ENCODE peak calls at places on chromosome X, in nine cellular contexts. One of them, this sample, is unnamed.

GRCh38 chrX:16239211-16239610 is 71.9 kb downstream of the MAGEB17 start:
- DNase-seq in iPS DF 19.7: no peak
- DNase-seq in NCI-H1092 treated with DMSO at 0.1 percent for 48 hours: no peak
- DNase-seq in lower leg skin: no peak
- DNase-seq in EH: peak; percentile 82
- DNase-seq in LoVo: peak; percentile 20
- DNase-seq in mucosa of descending colon: no peak
- DNase-seq in GM04504: peak; percentile 47
- DNase-seq in C1 segment of cervical spinal cord: no peak
- DNase-seq in this sample: no peak

GRCh38 chrX:48648299-48648698 is 35.3 kb upstream of the WAS start:
- DNase-seq in iPS DF 19.7: peak; percentile 42
- DNase-seq in NCI-H1092 treated with DMSO at 0.1 percent for 48 hours: peak; percentile 35
- DNase-seq in lower leg skin: peak; percentile 81
- DNase-seq in EH: peak; percentile 65
- DNase-seq in LoVo: no peak
- DNase-seq in mucosa of descending colon: no peak
- DNase-seq in GM04504: peak; percentile 28
- DNase-seq in C1 segment of cervical spinal cord: no peak
- DNase-seq in this sample: no peak

GRCh38 chrX:118521435-118521834 is 25.8 kb downstream of the DOCK11 start:
- DNase-seq in iPS DF 19.7: no peak
- DNase-seq in NCI-H1092 treated with DMSO at 0.1 percent for 48 hours: no peak
- DNase-seq in lower leg skin: no peak
- DNase-seq in EH: peak; percentile 79
- DNase-seq in LoVo: no peak
- DNase-seq in mucosa of descending colon: no peak
- DNase-seq in GM04504: no peak
- DNase-seq in C1 segment of cervical spinal cord: no peak
- DNase-seq in this sample: no peak

GRCh38 chrX:105618393-105619101 is 203.8 kb upstream of the NRK start:
- DNase-seq in iPS DF 19.7: no peak
- DNase-seq in NCI-H1092 treated with DMSO at 0.1 percent for 48 hours: no peak
- DNase-seq in lower leg skin: no peak
- DNase-seq in EH: no peak
- DNase-seq in LoVo: no peak
- DNase-seq in mucosa of descending colon: no peak
- DNase-seq in GM04504: no peak
- DNase-seq in C1 segment of cervical spinal cord: no peak
- DNase-seq in this sample: no peak

GRCh38 chrX:45868425-45868824 is 667.7 kb upstream of the DIPK2B start:
- DNase-seq in iPS DF 19.7: no peak
- DNase-seq in NCI-H1092 treated with DMSO at 0.1 percent for 48 hours: no peak
- DNase-seq in lower leg skin: no peak
- DNase-seq in EH: no peak
- DNase-seq in LoVo: no peak
- DNase-seq in mucosa of descending colon: no peak
- DNase-seq in GM04504: no peak
- DNase-seq in C1 segment of cervical spinal cord: no peak
- DNase-seq in this sample: no peak

GRCh38 chrX:2901367-2902036 is 27.6 kb downstream of the ARSD start:
- DNase-seq in iPS DF 19.7: no peak
- DNase-seq in NCI-H1092 treated with DMSO at 0.1 percent for 48 hours: no peak
- DNase-seq in lower leg skin: no peak
- DNase-seq in EH: no peak
- DNase-seq in LoVo: no peak
- DNase-seq in mucosa of descending colon: no peak
- DNase-seq in GM04504: no peak
- DNase-seq in C1 segment of cervical spinal cord: no peak
- DNase-seq in this sample: no peak

GRCh38 chrX:2577844-2578444 is 77.2 kb upstream of the DHRSX start:
- DNase-seq in iPS DF 19.7: no peak
- DNase-seq in NCI-H1092 treated with DMSO at 0.1 percent for 48 hours: no peak
- DNase-seq in lower leg skin: peak; percentile 36
- DNase-seq in EH: peak; percentile 58
- DNase-seq in LoVo: no peak
- DNase-seq in mucosa of descending colon: no peak
- DNase-seq in GM04504: no peak
- DNase-seq in C1 segment of cervical spinal cord: no peak
- DNase-seq in this sample: no peak

GRCh38 chrX:133859860-133860259 is 125.5 kb downstream of the GPC3 start:
- DNase-seq in iPS DF 19.7: no peak
- DNase-seq in NCI-H1092 treated with DMSO at 0.1 percent for 48 hours: peak; percentile 56
- DNase-seq in lower leg skin: no peak
- DNase-seq in EH: peak; percentile 36
- DNase-seq in LoVo: no peak
- DNase-seq in mucosa of descending colon: no peak
- DNase-seq in GM04504: no peak
- DNase-seq in C1 segment of cervical spinal cord: no peak
- DNase-seq in this sample: no peak

GRCh38 chrX:118548831-118549230 is 53.2 kb downstream of the DOCK11 start:
- DNase-seq in iPS DF 19.7: no peak
- DNase-seq in NCI-H1092 treated with DMSO at 0.1 percent for 48 hours: no peak
- DNase-seq in lower leg skin: no peak
- DNase-seq in EH: no peak
- DNase-seq in LoVo: no peak
- DNase-seq in mucosa of descending colon: no peak
- DNase-seq in GM04504: no peak
- DNase-seq in C1 segment of cervical spinal cord: no peak
- DNase-seq in this sample: no peak

GRCh38 chrX:136304493-136304892 is 3.7 kb downstream of the ADGRG4 start:
- DNase-seq in iPS DF 19.7: no peak
- DNase-seq in NCI-H1092 treated with DMSO at 0.1 percent for 48 hours: no peak
- DNase-seq in lower leg skin: no peak
- DNase-seq in EH: no peak
- DNase-seq in LoVo: no peak
- DNase-seq in mucosa of descending colon: no peak
- DNase-seq in GM04504: no peak
- DNase-seq in C1 segment of cervical spinal cord: no peak
- DNase-seq in this sample: no peak

GRCh38 chrX:18377802-18378201 is 23.3 kb upstream of the SCML2 start:
- DNase-seq in iPS DF 19.7: no peak
- DNase-seq in NCI-H1092 treated with DMSO at 0.1 percent for 48 hours: peak; percentile 35
- DNase-seq in lower leg skin: no peak
- DNase-seq in EH: peak; percentile 28
- DNase-seq in LoVo: no peak
- DNase-seq in mucosa of descending colon: no peak
- DNase-seq in GM04504: no peak
- DNase-seq in C1 segment of cervical spinal cord: no peak
- DNase-seq in this sample: no peak

GRCh38 chrX:24553016-24553415 is 87.9 kb downstream of the PDK3 start:
- DNase-seq in iPS DF 19.7: no peak
- DNase-seq in NCI-H1092 treated with DMSO at 0.1 percent for 48 hours: no peak
- DNase-seq in lower leg skin: no peak
- DNase-seq in EH: no peak
- DNase-seq in LoVo: no peak
- DNase-seq in mucosa of descending colon: no peak
- DNase-seq in GM04504: no peak
- DNase-seq in C1 segment of cervical spinal cord: no peak
- DNase-seq in this sample: no peak

GRCh38 chrX:25015486-25016360 is at the start of gene ARX:
- DNase-seq in iPS DF 19.7: peak; percentile 54
- DNase-seq in NCI-H1092 treated with DMSO at 0.1 percent for 48 hours: peak; percentile 45
- DNase-seq in lower leg skin: no peak
- DNase-seq in EH: peak; percentile 46
- DNase-seq in LoVo: no peak
- DNase-seq in mucosa of descending colon: no peak
- DNase-seq in GM04504: no peak
- DNase-seq in C1 segment of cervical spinal cord: peak; percentile 8
- DNase-seq in this sample: no peak

GRCh38 chrX:124736553-124737240 is 390.3 kb downstream of the SH2D1A start:
- DNase-seq in iPS DF 19.7: peak; percentile 57
- DNase-seq in NCI-H1092 treated with DMSO at 0.1 percent for 48 hours: no peak
- DNase-seq in lower leg skin: no peak
- DNase-seq in EH: no peak
- DNase-seq in LoVo: no peak
- DNase-seq in mucosa of descending colon: peak; percentile 53
- DNase-seq in GM04504: no peak
- DNase-seq in C1 segment of cervical spinal cord: no peak
- DNase-seq in this sample: peak; percentile 7

GRCh38 chrX:112769034-112769433 is 71.6 kb downstream of the AMOT start:
- DNase-seq in iPS DF 19.7: no peak
- DNase-seq in NCI-H1092 treated with DMSO at 0.1 percent for 48 hours: no peak
- DNase-seq in lower leg skin: no peak
- DNase-seq in EH: no peak
- DNase-seq in LoVo: no peak
- DNase-seq in mucosa of descending colon: no peak
- DNase-seq in GM04504: peak; percentile 60
- DNase-seq in C1 segment of cervical spinal cord: no peak
- DNase-seq in this sample: no peak

GRCh38 chrX:19824603-19825002 is 62.8 kb downstream of the SH3KBP1 start:
- DNase-seq in iPS DF 19.7: no peak
- DNase-seq in NCI-H1092 treated with DMSO at 0.1 percent for 48 hours: no peak
- DNase-seq in lower leg skin: no peak
- DNase-seq in EH: peak; percentile 44
- DNase-seq in LoVo: no peak
- DNase-seq in mucosa of descending colon: no peak
- DNase-seq in GM04504: peak; percentile 7
- DNase-seq in C1 segment of cervical spinal cord: no peak
- DNase-seq in this sample: peak; percentile 20

GRCh38 chrX:86002076-86002896 is 45.1 kb downstream of the CHM start:
- DNase-seq in iPS DF 19.7: no peak
- DNase-seq in NCI-H1092 treated with DMSO at 0.1 percent for 48 hours: no peak
- DNase-seq in lower leg skin: no peak
- DNase-seq in EH: peak; percentile 43
- DNase-seq in LoVo: peak; percentile 58
- DNase-seq in mucosa of descending colon: peak; percentile 66
- DNase-seq in GM04504: no peak
- DNase-seq in C1 segment of cervical spinal cord: no peak
- DNase-seq in this sample: no peak

GRCh38 chrX:39427492-39428289 is 626.4 kb downstream of the MID1IP1 start:
- DNase-seq in iPS DF 19.7: no peak
- DNase-seq in NCI-H1092 treated with DMSO at 0.1 percent for 48 hours: no peak
- DNase-seq in lower leg skin: no peak
- DNase-seq in EH: peak; percentile 0
- DNase-seq in LoVo: no peak
- DNase-seq in mucosa of descending colon: no peak
- DNase-seq in GM04504: no peak
- DNase-seq in C1 segment of cervical spinal cord: no peak
- DNase-seq in this sample: no peak

GRCh38 chrX:6228720-6229119 is at the start of gene NLGN4X:
- DNase-seq in iPS DF 19.7: peak; percentile 68
- DNase-seq in NCI-H1092 treated with DMSO at 0.1 percent for 48 hours: peak; percentile 86
- DNase-seq in lower leg skin: no peak
- DNase-seq in EH: no peak
- DNase-seq in LoVo: no peak
- DNase-seq in mucosa of descending colon: no peak
- DNase-seq in GM04504: no peak
- DNase-seq in C1 segment of cervical spinal cord: peak; percentile 68
- DNase-seq in this sample: no peak

GRCh38 chrX:96432647-96433046 is 252.0 kb upstream of the DIAPH2 start:
- DNase-seq in iPS DF 19.7: no peak
- DNase-seq in NCI-H1092 treated with DMSO at 0.1 percent for 48 hours: no peak
- DNase-seq in lower leg skin: no peak
- DNase-seq in EH: peak; percentile 66
- DNase-seq in LoVo: no peak
- DNase-seq in mucosa of descending colon: no peak
- DNase-seq in GM04504: no peak
- DNase-seq in C1 segment of cervical spinal cord: no peak
- DNase-seq in this sample: no peak

GRCh38 chrX:15465347-15465746 is 27.8 kb downstream of the PIR start:
- DNase-seq in iPS DF 19.7: no peak
- DNase-seq in NCI-H1092 treated with DMSO at 0.1 percent for 48 hours: no peak
- DNase-seq in lower leg skin: no peak
- DNase-seq in EH: peak; percentile 21
- DNase-seq in LoVo: no peak
- DNase-seq in mucosa of descending colon: no peak
- DNase-seq in GM04504: peak; percentile 29
- DNase-seq in C1 segment of cervical spinal cord: no peak
- DNase-seq in this sample: no peak

GRCh38 chrX:154466907-154467306 is 8.8 kb downstream of the PLXNA3 start:
- DNase-seq in iPS DF 19.7: no peak
- DNase-seq in NCI-H1092 treated with DMSO at 0.1 percent for 48 hours: no peak
- DNase-seq in lower leg skin: no peak
- DNase-seq in EH: no peak
- DNase-seq in LoVo: no peak
- DNase-seq in mucosa of descending colon: no peak
- DNase-seq in GM04504: no peak
- DNase-seq in C1 segment of cervical spinal cord: no peak
- DNase-seq in this sample: no peak

GRCh38 chrX:13827693-13828092 is 10.8 kb upstream of the GPM6B start:
- DNase-seq in iPS DF 19.7: no peak
- DNase-seq in NCI-H1092 treated with DMSO at 0.1 percent for 48 hours: no peak
- DNase-seq in lower leg skin: no peak
- DNase-seq in EH: no peak
- DNase-seq in LoVo: no peak
- DNase-seq in mucosa of descending colon: no peak
- DNase-seq in GM04504: no peak
- DNase-seq in C1 segment of cervical spinal cord: no peak
- DNase-seq in this sample: no peak

GRCh38 chrX:153766098-153766817 is 2.2 kb downstream of the PLXNB3 start:
- DNase-seq in iPS DF 19.7: no peak
- DNase-seq in NCI-H1092 treated with DMSO at 0.1 percent for 48 hours: peak; percentile 67
- DNase-seq in lower leg skin: no peak
- DNase-seq in EH: peak; percentile 82
- DNase-seq in LoVo: no peak
- DNase-seq in mucosa of descending colon: peak; percentile 43
- DNase-seq in GM04504: peak; percentile 35
- DNase-seq in C1 segment of cervical spinal cord: peak; percentile 54
- DNase-seq in this sample: peak; percentile 32

GRCh38 chrX:71671043-71671829 is 3.9 kb downstream of the LOC101059915 start:
- DNase-seq in iPS DF 19.7: no peak
- DNase-seq in NCI-H1092 treated with DMSO at 0.1 percent for 48 hours: no peak
- DNase-seq in lower leg skin: no peak
- DNase-seq in EH: no peak
- DNase-seq in LoVo: no peak
- DNase-seq in mucosa of descending colon: no peak
- DNase-seq in GM04504: no peak
- DNase-seq in C1 segment of cervical spinal cord: no peak
- DNase-seq in this sample: peak; percentile 25

GRCh38 chrX:153725039-153725831 is 579 bp downstream of the ABCD1 start:
- DNase-seq in iPS DF 19.7: no peak
- DNase-seq in NCI-H1092 treated with DMSO at 0.1 percent for 48 hours: no peak
- DNase-seq in lower leg skin: no peak
- DNase-seq in EH: no peak
- DNase-seq in LoVo: no peak
- DNase-seq in mucosa of descending colon: no peak
- DNase-seq in GM04504: no peak
- DNase-seq in C1 segment of cervical spinal cord: no peak
- DNase-seq in this sample: no peak

GRCh38 chrX:85111347-85111746 is 107.7 kb downstream of the APOOL start:
- DNase-seq in iPS DF 19.7: no peak
- DNase-seq in NCI-H1092 treated with DMSO at 0.1 percent for 48 hours: peak; percentile 10
- DNase-seq in lower leg skin: no peak
- DNase-seq in EH: peak; percentile 4
- DNase-seq in LoVo: peak; percentile 5
- DNase-seq in mucosa of descending colon: no peak
- DNase-seq in GM04504: no peak
- DNase-seq in C1 segment of cervical spinal cord: no peak
- DNase-seq in this sample: no peak

GRCh38 chrX:57135287-57135686 is 1.9 kb downstream of the SPIN2A start:
- DNase-seq in iPS DF 19.7: no peak
- DNase-seq in NCI-H1092 treated with DMSO at 0.1 percent for 48 hours: no peak
- DNase-seq in lower leg skin: no peak
- DNase-seq in EH: no peak
- DNase-seq in LoVo: no peak
- DNase-seq in mucosa of descending colon: no peak
- DNase-seq in GM04504: no peak
- DNase-seq in C1 segment of cervical spinal cord: no peak
- DNase-seq in this sample: no peak

GRCh38 chrX:110509778-110510510 is 151.3 kb downstream of the RTL9 start:
- DNase-seq in iPS DF 19.7: peak; percentile 60
- DNase-seq in NCI-H1092 treated with DMSO at 0.1 percent for 48 hours: no peak
- DNase-seq in lower leg skin: no peak
- DNase-seq in EH: peak; percentile 76
- DNase-seq in LoVo: no peak
- DNase-seq in mucosa of descending colon: no peak
- DNase-seq in GM04504: peak; percentile 7
- DNase-seq in C1 segment of cervical spinal cord: no peak
- DNase-seq in this sample: no peak

GRCh38 chrX:29431895-29432294 is 783.5 kb upstream of the MAGEB2 start:
- DNase-seq in iPS DF 19.7: no peak
- DNase-seq in NCI-H1092 treated with DMSO at 0.1 percent for 48 hours: no peak
- DNase-seq in lower leg skin: no peak
- DNase-seq in EH: no peak
- DNase-seq in LoVo: no peak
- DNase-seq in mucosa of descending colon: no peak
- DNase-seq in GM04504: no peak
- DNase-seq in C1 segment of cervical spinal cord: no peak
- DNase-seq in this sample: no peak

GRCh38 chrX:75623535-75623934 is 100.7 kb upstream of the ZDHHC15 start:
- DNase-seq in iPS DF 19.7: no peak
- DNase-seq in NCI-H1092 treated with DMSO at 0.1 percent for 48 hours: no peak
- DNase-seq in lower leg skin: no peak
- DNase-seq in EH: no peak
- DNase-seq in LoVo: no peak
- DNase-seq in mucosa of descending colon: no peak
- DNase-seq in GM04504: no peak
- DNase-seq in C1 segment of cervical spinal cord: no peak
- DNase-seq in this sample: no peak

This sample was measured in stimulated activated CD8-positive, alpha-beta memory T cell treated with anti-CD3 and anti-CD28 coated beads, Interleukin-4, amount 100 ng/mL, for 4 hours.